ENCODE peak calls at places on chromosomes 7 and 10, in five cellular contexts. F is IMR-90, X is A549, Q is heart left ventricle, Z is ovary. P is an unnamed sample.

GRCh38 chr10:50152792-50153272 is 85.1 kb downstream of the WASHC2A start:
- DNase-seq in Z (no peak), Q (no peak), F (no peak), X (no peak), P (no peak)

GRCh38 chr7:137992042-137992737 is 9.7 kb downstream of the CREB3L2 start:
- DNase-seq in Q (peak), Z (no peak), F (peak), X (no peak), P (no peak)

GRCh38 chr10:68666280-68666760 is 54.7 kb upstream of the CCAR1 start:
- DNase-seq in Q (no peak), F (peak), X (no peak), Z (no peak), P (no peak)

GRCh38 chr10:77837248-77837924 is 89.2 kb downstream of the DLG5 start:
- DNase-seq in F (peak), Z (no peak), X (no peak), Q (no peak), P (no peak)

GRCh38 chr10:22630229-22631174 is 83.9 kb downstream of the PIP4K2A start:
- DNase-seq in F (peak), Z (no peak), Q (no peak), X (no peak), P (no peak)

GRCh38 chr7:54711900-54712595 is 47.0 kb downstream of the SEC61G start:
- DNase-seq in Q (no peak), X (no peak), Z (no peak), F (no peak), P (no peak)

GRCh38 chr7:108001759-108002725 is 919 bp downstream of the LAMB1 start:
- DNase-seq in Q (peak), Z (peak), F (peak), X (no peak), P (no peak)

GRCh38 chr7:50727072-50727471 is 55.6 kb downstream of the GRB10 start:
- DNase-seq in F (peak), Z (no peak), Q (no peak), X (no peak), P (no peak)

GRCh38 chr7:78768859-78769258 is 684.6 kb downstream of the MAGI2 start:
- DNase-seq in X (no peak), Q (no peak), F (no peak), Z (no peak), P (no peak)

GRCh38 chr10:33163941-33164824 is 170.3 kb downstream of the NRP1 start:
- DNase-seq in Q (no peak), Z (no peak), F (no peak), X (peak), P (no peak)

GRCh38 chr10:114261116-114261515 is 22.1 kb downstream of the VWA2 start:
- DNase-seq in X (no peak), Z (no peak), F (peak), Q (no peak), P (no peak)

GRCh38 chr10:46033602-46034011 is 3.2 kb upstream of the NCOA4 start:
- DNase-seq in Q (no peak), Z (no peak), X (no peak), F (peak), P (no peak)

GRCh38 chr10:119025336-119025735 is 4.2 kb upstream of the NANOS1 start:
- DNase-seq in F (peak), Z (no peak), X (no peak), Q (peak), P (no peak)

GRCh38 chr7:75795831-75796285 is 17.7 kb downstream of the CCL24 start:
- DNase-seq in F (no peak), X (no peak), Q (peak), Z (peak), P (peak)

GRCh38 chr10:11280187-11280932 is 262.7 kb downstream of the CELF2 start:
- DNase-seq in F (no peak), Z (no peak), Q (no peak), X (no peak), P (no peak)
- TF ChIP-seq POLR2A in F (no peak), Z (no peak), Q (no peak), X (no peak), P (no peak)

GRCh38 chr7:115110523-115110922 is 188.6 kb downstream of the MDFIC start:
- DNase-seq in Z (no peak), X (no peak), F (no peak), Q (no peak), P (no peak)
- H3K27ac ChIP-seq in Z (no peak), X (no peak), F (no peak), Q (no peak), P (no peak)

DNA sequence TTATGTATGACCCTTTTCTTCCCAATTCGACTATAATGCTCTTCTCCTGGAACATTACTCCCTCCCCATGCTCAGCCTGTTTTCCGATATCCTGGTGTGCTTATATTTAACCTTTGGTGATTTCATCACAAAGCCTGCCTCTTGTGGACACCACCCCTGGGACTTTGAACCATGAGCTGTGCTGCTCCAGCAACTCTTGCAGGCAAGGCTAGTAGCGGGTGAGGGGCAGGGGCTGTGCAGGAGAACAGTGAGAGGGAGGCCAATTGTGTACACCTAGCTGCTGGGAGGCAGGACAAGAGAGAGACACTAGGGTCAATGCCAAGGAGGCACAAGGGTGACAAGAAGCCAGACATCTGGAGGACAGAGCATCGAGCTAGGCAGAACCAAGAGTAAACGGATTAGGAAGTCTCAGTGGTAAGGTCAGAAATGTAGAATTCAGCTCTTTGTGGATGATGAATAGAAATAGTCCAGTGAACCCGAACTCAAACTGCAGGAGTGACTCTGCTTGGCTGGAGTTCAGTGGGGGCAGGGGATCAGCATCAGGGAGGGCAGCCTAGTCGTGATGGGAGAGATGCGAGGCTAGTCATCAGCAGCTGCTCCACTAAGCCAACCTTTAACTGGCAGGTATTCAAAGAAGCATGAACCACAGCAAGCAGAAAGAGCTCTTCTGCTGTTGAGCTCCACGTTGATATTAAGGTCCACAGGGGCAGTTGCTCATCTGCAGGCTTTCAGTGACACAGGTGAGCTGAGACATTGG is 31.0 kb upstream of the MKI67 start:
- DNase-seq in F (no peak), Q (no peak), X (no peak), Z (no peak), P (no peak)
- TF ChIP-seq POLR2A in F (no peak), Q (no peak), X (no peak), Z (no peak), P (no peak)

DNA sequence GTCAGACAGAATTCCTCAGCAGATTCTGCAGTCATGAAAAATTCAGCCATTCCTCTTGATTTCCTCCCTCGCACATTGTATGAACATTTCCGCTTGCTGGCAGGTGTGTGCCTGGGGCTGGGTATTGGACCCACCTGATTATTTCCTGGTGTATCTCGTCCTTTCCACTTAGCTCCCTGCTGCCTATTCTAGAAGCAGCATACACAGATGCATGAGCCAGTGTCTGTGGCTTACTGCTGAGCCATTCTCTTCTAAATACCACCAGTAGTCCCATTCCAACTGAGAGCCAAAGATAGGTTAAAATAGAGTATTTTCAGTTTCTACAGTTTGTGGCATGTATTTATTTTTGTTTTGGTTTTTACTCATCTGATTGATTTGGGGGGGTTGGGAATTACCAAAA is 270.1 kb upstream of the AKR1E2 start:
- DNase-seq in Q (no peak), F (no peak), X (no peak), Z (no peak), P (no peak)
- H3K27ac ChIP-seq in Q (no peak), F (no peak), X (no peak), Z (no peak), P (no peak)

GRCh38 chr7:120407015-120407414 is 134.0 kb downstream of the KCND2 start:
- DNase-seq in Q (no peak), Z (no peak), F (no peak), X (no peak), P (no peak)
- TF ChIP-seq POLR2A in Q (no peak), Z (no peak), F (no peak), X (no peak), P (no peak)

GRCh38 chr10:125001313-125002043 is 59.6 kb downstream of the ZRANB1 start:
- DNase-seq in X (no peak), Z (peak), F (no peak), Q (no peak), P (no peak)

GRCh38 chr10:124998624-124999291 is 56.8 kb downstream of the ZRANB1 start:
- DNase-seq in F (no peak), X (no peak), Z (peak), Q (no peak), P (no peak)

GRCh38 chr10:124997791-124998623 is 56.1 kb downstream of the ZRANB1 start:
- DNase-seq in F (no peak), Q (no peak), Z (peak), X (no peak), P (no peak)

GRCh38 chr10:125000366-125001312 is 58.7 kb downstream of the ZRANB1 start:
- DNase-seq in Q (no peak), X (no peak), Z (peak), F (peak), P (no peak)

GRCh38 chr10:124999433-125000365 is 57.8 kb downstream of the ZRANB1 start:
- DNase-seq in F (peak), X (no peak), Q (peak), Z (peak), P (no peak)
- H3K27ac ChIP-seq in F (peak), X (no peak), Q (peak), Z (peak), P (peak)

DNA sequence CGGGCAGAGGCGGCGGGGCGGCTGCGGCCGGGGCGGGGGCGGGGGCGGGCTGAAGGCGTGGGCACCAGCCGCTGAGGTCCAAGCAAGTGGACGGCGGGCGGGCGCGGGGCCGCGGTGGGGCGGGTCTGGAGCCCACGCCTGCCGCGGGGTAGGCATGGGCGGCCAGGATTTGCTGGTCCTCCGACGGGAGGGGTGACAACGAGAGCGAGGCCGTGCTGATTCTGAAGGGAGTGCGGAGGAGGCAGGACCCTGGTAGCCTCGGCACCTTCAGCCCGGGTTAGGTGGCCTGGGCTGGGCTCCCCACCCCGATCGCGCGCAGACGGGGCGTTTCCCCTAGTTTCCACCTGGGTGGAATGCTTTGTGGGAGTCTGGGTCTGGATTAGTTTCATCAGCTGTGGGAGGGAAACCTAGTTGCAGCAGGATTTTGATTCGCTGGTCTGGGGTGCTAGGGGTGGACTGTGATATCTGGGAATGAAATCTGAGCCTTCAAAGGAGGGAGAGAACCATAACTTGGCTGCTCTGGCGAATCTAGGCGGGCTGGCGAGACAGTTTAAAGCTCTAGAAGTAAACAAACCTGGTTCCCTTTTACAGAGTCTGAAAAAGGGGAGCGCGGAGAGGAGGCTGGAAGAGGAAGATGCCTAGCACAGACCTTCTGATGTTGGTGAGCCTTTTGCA is 609 bp downstream of the SGPL1 start:
- DNase-seq in F (peak), Q (peak), X (peak), Z (peak), P (peak)
- TF ChIP-seq POLR2A in F (peak), Q (no peak), X (peak), Z (no peak), P (peak)